ENCODE peak calls at places on chromosomes 11 and 22, in ten cellular contexts. One of them, this sample, is unnamed.

GRCh38 chr11:86062719-86063118 is 6.2 kb downstream of the PICALM start:
- DNase-seq in epithelial cell of esophagus: no peak
- DNase-seq in pancreas: no peak
- DNase-seq in foreskin fibroblast: no peak
- DNase-seq in Caco-2: no peak
- DNase-seq in iPS DF 6.9: no peak
- DNase-seq in IMR-90: no peak
- DNase-seq in activated CD8-positive, alpha-beta memory T cell treated with anti-CD3 and anti-CD28 coated beads for 48 hours: no peak
- DNase-seq in adrenal gland: no peak
- DNase-seq in stimulated activated CD4-positive, alpha-beta T cell treated with anti-CD3 and anti-CD28 coated beads, Interleukin-2, amount 100 ng/mL, for 24 hours: no peak
- DNase-seq in this sample: no peak

GRCh38 chr22:47444746-47445065 is 682.3 kb downstream of the TBC1D22A start:
- DNase-seq in epithelial cell of esophagus: no peak
- DNase-seq in pancreas: no peak
- DNase-seq in foreskin fibroblast: no peak
- DNase-seq in Caco-2: no peak
- DNase-seq in iPS DF 6.9: no peak
- DNase-seq in IMR-90: no peak
- DNase-seq in activated CD8-positive, alpha-beta memory T cell treated with anti-CD3 and anti-CD28 coated beads for 48 hours: no peak
- DNase-seq in adrenal gland: no peak
- DNase-seq in stimulated activated CD4-positive, alpha-beta T cell treated with anti-CD3 and anti-CD28 coated beads, Interleukin-2, amount 100 ng/mL, for 24 hours: no peak
- DNase-seq in this sample: no peak

GRCh38 chr22:40116496-40117200 is 61.1 kb upstream of the TNRC6B start:
- DNase-seq in epithelial cell of esophagus: no peak
- DNase-seq in pancreas: no peak
- DNase-seq in foreskin fibroblast: no peak
- DNase-seq in Caco-2: no peak
- DNase-seq in iPS DF 6.9: no peak
- DNase-seq in IMR-90: no peak
- DNase-seq in activated CD8-positive, alpha-beta memory T cell treated with anti-CD3 and anti-CD28 coated beads for 48 hours: no peak
- DNase-seq in adrenal gland: no peak
- DNase-seq in stimulated activated CD4-positive, alpha-beta T cell treated with anti-CD3 and anti-CD28 coated beads, Interleukin-2, amount 100 ng/mL, for 24 hours: no peak
- DNase-seq in this sample: no peak

GRCh38 chr11:8768625-8769333 is 86.2 kb downstream of the RPL27A start:
- DNase-seq in epithelial cell of esophagus: peak
- DNase-seq in pancreas: peak
- DNase-seq in foreskin fibroblast: peak
- DNase-seq in Caco-2: peak
- DNase-seq in iPS DF 6.9: no peak
- DNase-seq in IMR-90: peak
- DNase-seq in activated CD8-positive, alpha-beta memory T cell treated with anti-CD3 and anti-CD28 coated beads for 48 hours: no peak
- DNase-seq in adrenal gland: peak
- DNase-seq in stimulated activated CD4-positive, alpha-beta T cell treated with anti-CD3 and anti-CD28 coated beads, Interleukin-2, amount 100 ng/mL, for 24 hours: no peak
- DNase-seq in this sample: no peak

GRCh38 chr11:105881027-105881426 is 141.0 kb downstream of the MSANTD4 start:
- DNase-seq in epithelial cell of esophagus: no peak
- DNase-seq in pancreas: no peak
- DNase-seq in foreskin fibroblast: no peak
- DNase-seq in Caco-2: no peak
- DNase-seq in iPS DF 6.9: no peak
- DNase-seq in IMR-90: no peak
- DNase-seq in activated CD8-positive, alpha-beta memory T cell treated with anti-CD3 and anti-CD28 coated beads for 48 hours: no peak
- DNase-seq in adrenal gland: no peak
- DNase-seq in stimulated activated CD4-positive, alpha-beta T cell treated with anti-CD3 and anti-CD28 coated beads, Interleukin-2, amount 100 ng/mL, for 24 hours: no peak
- DNase-seq in this sample: no peak

GRCh38 chr22:36925388-36926290 is 12.2 kb downstream of the CSF2RB start:
- DNase-seq in epithelial cell of esophagus: no peak
- DNase-seq in pancreas: no peak
- DNase-seq in foreskin fibroblast: peak
- DNase-seq in Caco-2: no peak
- DNase-seq in iPS DF 6.9: no peak
- DNase-seq in IMR-90: peak
- DNase-seq in activated CD8-positive, alpha-beta memory T cell treated with anti-CD3 and anti-CD28 coated beads for 48 hours: no peak
- DNase-seq in adrenal gland: no peak
- DNase-seq in stimulated activated CD4-positive, alpha-beta T cell treated with anti-CD3 and anti-CD28 coated beads, Interleukin-2, amount 100 ng/mL, for 24 hours: no peak
- DNase-seq in this sample: no peak

GRCh38 chr11:119717839-119718534 is 11.0 kb downstream of the NECTIN1 start:
- DNase-seq in epithelial cell of esophagus: no peak
- DNase-seq in pancreas: no peak
- DNase-seq in foreskin fibroblast: no peak
- DNase-seq in Caco-2: no peak
- DNase-seq in iPS DF 6.9: no peak
- DNase-seq in IMR-90: no peak
- DNase-seq in activated CD8-positive, alpha-beta memory T cell treated with anti-CD3 and anti-CD28 coated beads for 48 hours: no peak
- DNase-seq in adrenal gland: no peak
- DNase-seq in stimulated activated CD4-positive, alpha-beta T cell treated with anti-CD3 and anti-CD28 coated beads, Interleukin-2, amount 100 ng/mL, for 24 hours: no peak
- DNase-seq in this sample: no peak

GRCh38 chr11:71283960-71284359 is 31.6 kb upstream of the SHANK2 start:
- DNase-seq in epithelial cell of esophagus: peak
- DNase-seq in pancreas: peak
- DNase-seq in foreskin fibroblast: no peak
- DNase-seq in Caco-2: peak
- DNase-seq in iPS DF 6.9: no peak
- DNase-seq in IMR-90: no peak
- DNase-seq in activated CD8-positive, alpha-beta memory T cell treated with anti-CD3 and anti-CD28 coated beads for 48 hours: no peak
- DNase-seq in adrenal gland: no peak
- DNase-seq in stimulated activated CD4-positive, alpha-beta T cell treated with anti-CD3 and anti-CD28 coated beads, Interleukin-2, amount 100 ng/mL, for 24 hours: no peak
- DNase-seq in this sample: no peak

GRCh38 chr11:112889446-112889845 is 71.8 kb upstream of the NCAM1 start:
- DNase-seq in epithelial cell of esophagus: no peak
- DNase-seq in pancreas: no peak
- DNase-seq in foreskin fibroblast: no peak
- DNase-seq in Caco-2: no peak
- DNase-seq in iPS DF 6.9: no peak
- DNase-seq in IMR-90: no peak
- DNase-seq in activated CD8-positive, alpha-beta memory T cell treated with anti-CD3 and anti-CD28 coated beads for 48 hours: no peak
- DNase-seq in adrenal gland: no peak
- DNase-seq in stimulated activated CD4-positive, alpha-beta T cell treated with anti-CD3 and anti-CD28 coated beads, Interleukin-2, amount 100 ng/mL, for 24 hours: no peak
- DNase-seq in this sample: no peak

GRCh38 chr11:60700689-60701508 is 1.5 kb downstream of the MS4A8 start:
- DNase-seq in epithelial cell of esophagus: peak
- DNase-seq in pancreas: peak
- DNase-seq in foreskin fibroblast: no peak
- DNase-seq in Caco-2: peak
- DNase-seq in iPS DF 6.9: peak
- DNase-seq in IMR-90: no peak
- DNase-seq in activated CD8-positive, alpha-beta memory T cell treated with anti-CD3 and anti-CD28 coated beads for 48 hours: no peak
- DNase-seq in adrenal gland: no peak
- DNase-seq in stimulated activated CD4-positive, alpha-beta T cell treated with anti-CD3 and anti-CD28 coated beads, Interleukin-2, amount 100 ng/mL, for 24 hours: no peak
- DNase-seq in this sample: no peak

GRCh38 chr11:104918113-104918824 is 20.0 kb upstream of the CASP12 start:
- DNase-seq in epithelial cell of esophagus: peak
- DNase-seq in pancreas: no peak
- DNase-seq in foreskin fibroblast: peak
- DNase-seq in Caco-2: no peak
- DNase-seq in iPS DF 6.9: no peak
- DNase-seq in IMR-90: peak
- DNase-seq in activated CD8-positive, alpha-beta memory T cell treated with anti-CD3 and anti-CD28 coated beads for 48 hours: no peak
- DNase-seq in adrenal gland: no peak
- DNase-seq in stimulated activated CD4-positive, alpha-beta T cell treated with anti-CD3 and anti-CD28 coated beads, Interleukin-2, amount 100 ng/mL, for 24 hours: no peak
- DNase-seq in this sample: no peak

GRCh38 chr11:126152586-126152985 is 58.9 kb downstream of the RPUSD4 start:
- DNase-seq in epithelial cell of esophagus: no peak
- DNase-seq in pancreas: no peak
- DNase-seq in foreskin fibroblast: no peak
- DNase-seq in Caco-2: no peak
- DNase-seq in iPS DF 6.9: no peak
- DNase-seq in IMR-90: no peak
- DNase-seq in activated CD8-positive, alpha-beta memory T cell treated with anti-CD3 and anti-CD28 coated beads for 48 hours: no peak
- DNase-seq in adrenal gland: no peak
- DNase-seq in stimulated activated CD4-positive, alpha-beta T cell treated with anti-CD3 and anti-CD28 coated beads, Interleukin-2, amount 100 ng/mL, for 24 hours: no peak
- DNase-seq in this sample: no peak

GRCh38 chr11:13486926-13487660 is 8.7 kb downstream of the PTH start:
- DNase-seq in epithelial cell of esophagus: peak
- DNase-seq in pancreas: peak
- DNase-seq in foreskin fibroblast: no peak
- DNase-seq in Caco-2: peak
- DNase-seq in iPS DF 6.9: no peak
- DNase-seq in IMR-90: no peak
- DNase-seq in activated CD8-positive, alpha-beta memory T cell treated with anti-CD3 and anti-CD28 coated beads for 48 hours: peak
- DNase-seq in adrenal gland: peak
- DNase-seq in stimulated activated CD4-positive, alpha-beta T cell treated with anti-CD3 and anti-CD28 coated beads, Interleukin-2, amount 100 ng/mL, for 24 hours: peak
- DNase-seq in this sample: no peak

GRCh38 chr11:12618743-12619540 is 55.3 kb upstream of the TEAD1 start:
- DNase-seq in epithelial cell of esophagus: no peak
- DNase-seq in pancreas: no peak
- DNase-seq in foreskin fibroblast: no peak
- DNase-seq in Caco-2: no peak
- DNase-seq in iPS DF 6.9: no peak
- DNase-seq in IMR-90: no peak
- DNase-seq in activated CD8-positive, alpha-beta memory T cell treated with anti-CD3 and anti-CD28 coated beads for 48 hours: no peak
- DNase-seq in adrenal gland: no peak
- DNase-seq in stimulated activated CD4-positive, alpha-beta T cell treated with anti-CD3 and anti-CD28 coated beads, Interleukin-2, amount 100 ng/mL, for 24 hours: no peak
- DNase-seq in this sample: no peak

GRCh38 chr11:11155962-11156815 is 196.9 kb downstream of the CSNK2A3 start:
- DNase-seq in epithelial cell of esophagus: no peak
- DNase-seq in pancreas: no peak
- DNase-seq in foreskin fibroblast: no peak
- DNase-seq in Caco-2: peak
- DNase-seq in iPS DF 6.9: peak
- DNase-seq in IMR-90: no peak
- DNase-seq in activated CD8-positive, alpha-beta memory T cell treated with anti-CD3 and anti-CD28 coated beads for 48 hours: no peak
- DNase-seq in adrenal gland: no peak
- DNase-seq in stimulated activated CD4-positive, alpha-beta T cell treated with anti-CD3 and anti-CD28 coated beads, Interleukin-2, amount 100 ng/mL, for 24 hours: peak
- DNase-seq in this sample: no peak

GRCh38 chr22:42332089-42332488 is 61.6 kb upstream of the TCF20 start:
- DNase-seq in epithelial cell of esophagus: no peak
- DNase-seq in pancreas: no peak
- DNase-seq in foreskin fibroblast: no peak
- DNase-seq in Caco-2: no peak
- DNase-seq in iPS DF 6.9: no peak
- DNase-seq in IMR-90: no peak
- DNase-seq in activated CD8-positive, alpha-beta memory T cell treated with anti-CD3 and anti-CD28 coated beads for 48 hours: no peak
- DNase-seq in adrenal gland: no peak
- DNase-seq in stimulated activated CD4-positive, alpha-beta T cell treated with anti-CD3 and anti-CD28 coated beads, Interleukin-2, amount 100 ng/mL, for 24 hours: no peak
- DNase-seq in this sample: no peak

GRCh38 chr22:36584666-36585065 is 55.7 kb upstream of the EIF3D start:
- DNase-seq in epithelial cell of esophagus: no peak
- DNase-seq in pancreas: no peak
- DNase-seq in foreskin fibroblast: no peak
- DNase-seq in Caco-2: no peak
- DNase-seq in iPS DF 6.9: no peak
- DNase-seq in IMR-90: no peak
- DNase-seq in activated CD8-positive, alpha-beta memory T cell treated with anti-CD3 and anti-CD28 coated beads for 48 hours: no peak
- DNase-seq in adrenal gland: no peak
- DNase-seq in stimulated activated CD4-positive, alpha-beta T cell treated with anti-CD3 and anti-CD28 coated beads, Interleukin-2, amount 100 ng/mL, for 24 hours: no peak
- DNase-seq in this sample: no peak

GRCh38 chr22:23397618-23398567 is 182.2 kb downstream of the IGLL1 start:
- DNase-seq in epithelial cell of esophagus: no peak
- DNase-seq in pancreas: no peak
- DNase-seq in foreskin fibroblast: no peak
- DNase-seq in Caco-2: no peak
- DNase-seq in iPS DF 6.9: no peak
- DNase-seq in IMR-90: no peak
- DNase-seq in activated CD8-positive, alpha-beta memory T cell treated with anti-CD3 and anti-CD28 coated beads for 48 hours: no peak
- DNase-seq in adrenal gland: no peak
- DNase-seq in stimulated activated CD4-positive, alpha-beta T cell treated with anti-CD3 and anti-CD28 coated beads, Interleukin-2, amount 100 ng/mL, for 24 hours: no peak
- DNase-seq in this sample: no peak

GRCh38 chr22:39188809-39189208 is 36.3 kb upstream of the CBX7 start:
- DNase-seq in epithelial cell of esophagus: no peak
- DNase-seq in pancreas: no peak
- DNase-seq in foreskin fibroblast: no peak
- DNase-seq in Caco-2: no peak
- DNase-seq in iPS DF 6.9: no peak
- DNase-seq in IMR-90: no peak
- DNase-seq in activated CD8-positive, alpha-beta memory T cell treated with anti-CD3 and anti-CD28 coated beads for 48 hours: no peak
- DNase-seq in adrenal gland: no peak
- DNase-seq in stimulated activated CD4-positive, alpha-beta T cell treated with anti-CD3 and anti-CD28 coated beads, Interleukin-2, amount 100 ng/mL, for 24 hours: no peak
- DNase-seq in this sample: no peak

GRCh38 chr11:81772161-81772560 is 961.5 kb downstream of the FAM181B start:
- DNase-seq in epithelial cell of esophagus: peak
- DNase-seq in pancreas: no peak
- DNase-seq in foreskin fibroblast: no peak
- DNase-seq in Caco-2: no peak
- DNase-seq in iPS DF 6.9: no peak
- DNase-seq in IMR-90: no peak
- DNase-seq in activated CD8-positive, alpha-beta memory T cell treated with anti-CD3 and anti-CD28 coated beads for 48 hours: no peak
- DNase-seq in adrenal gland: no peak
- DNase-seq in stimulated activated CD4-positive, alpha-beta T cell treated with anti-CD3 and anti-CD28 coated beads, Interleukin-2, amount 100 ng/mL, for 24 hours: no peak
- DNase-seq in this sample: no peak

GRCh38 chr11:61294717-61295595 is at the start of gene VWCE:
- DNase-seq in epithelial cell of esophagus: peak
- DNase-seq in pancreas: peak
- DNase-seq in foreskin fibroblast: peak
- DNase-seq in Caco-2: peak
- DNase-seq in iPS DF 6.9: no peak
- DNase-seq in IMR-90: peak
- DNase-seq in activated CD8-positive, alpha-beta memory T cell treated with anti-CD3 and anti-CD28 coated beads for 48 hours: peak
- DNase-seq in adrenal gland: peak
- DNase-seq in stimulated activated CD4-positive, alpha-beta T cell treated with anti-CD3 and anti-CD28 coated beads, Interleukin-2, amount 100 ng/mL, for 24 hours: peak
- DNase-seq in this sample: peak

GRCh38 chr11:118614511-118614910 is 7.1 kb downstream of the PHLDB1 start:
- DNase-seq in epithelial cell of esophagus: no peak
- DNase-seq in pancreas: no peak
- DNase-seq in foreskin fibroblast: no peak
- DNase-seq in Caco-2: peak
- DNase-seq in iPS DF 6.9: no peak
- DNase-seq in IMR-90: no peak
- DNase-seq in activated CD8-positive, alpha-beta memory T cell treated with anti-CD3 and anti-CD28 coated beads for 48 hours: no peak
- DNase-seq in adrenal gland: no peak
- DNase-seq in stimulated activated CD4-positive, alpha-beta T cell treated with anti-CD3 and anti-CD28 coated beads, Interleukin-2, amount 100 ng/mL, for 24 hours: no peak
- DNase-seq in this sample: no peak

GRCh38 chr11:2525166-2525861 is 80.5 kb downstream of the KCNQ1 start:
- DNase-seq in epithelial cell of esophagus: no peak
- DNase-seq in pancreas: peak
- DNase-seq in foreskin fibroblast: no peak
- DNase-seq in Caco-2: peak
- DNase-seq in iPS DF 6.9: no peak
- DNase-seq in IMR-90: no peak
- DNase-seq in activated CD8-positive, alpha-beta memory T cell treated with anti-CD3 and anti-CD28 coated beads for 48 hours: no peak
- DNase-seq in adrenal gland: peak
- DNase-seq in stimulated activated CD4-positive, alpha-beta T cell treated with anti-CD3 and anti-CD28 coated beads, Interleukin-2, amount 100 ng/mL, for 24 hours: no peak
- DNase-seq in this sample: no peak

GRCh38 chr11:123000721-123001120 is 19.1 kb upstream of the BSX start:
- DNase-seq in epithelial cell of esophagus: no peak
- DNase-seq in pancreas: no peak
- DNase-seq in foreskin fibroblast: no peak
- DNase-seq in Caco-2: no peak
- DNase-seq in iPS DF 6.9: no peak
- DNase-seq in IMR-90: no peak
- DNase-seq in activated CD8-positive, alpha-beta memory T cell treated with anti-CD3 and anti-CD28 coated beads for 48 hours: no peak
- DNase-seq in adrenal gland: no peak
- DNase-seq in stimulated activated CD4-positive, alpha-beta T cell treated with anti-CD3 and anti-CD28 coated beads, Interleukin-2, amount 100 ng/mL, for 24 hours: no peak
- DNase-seq in this sample: no peak

GRCh38 chr11:106418786-106419185 is 341.3 kb downstream of the AASDHPPT start:
- DNase-seq in epithelial cell of esophagus: no peak
- DNase-seq in pancreas: no peak
- DNase-seq in foreskin fibroblast: no peak
- DNase-seq in Caco-2: no peak
- DNase-seq in iPS DF 6.9: no peak
- DNase-seq in IMR-90: no peak
- DNase-seq in activated CD8-positive, alpha-beta memory T cell treated with anti-CD3 and anti-CD28 coated beads for 48 hours: no peak
- DNase-seq in adrenal gland: no peak
- DNase-seq in stimulated activated CD4-positive, alpha-beta T cell treated with anti-CD3 and anti-CD28 coated beads, Interleukin-2, amount 100 ng/mL, for 24 hours: no peak
- DNase-seq in this sample: no peak

GRCh38 chr11:11408436-11409221 is 55.6 kb upstream of the CSNK2A3 start:
- DNase-seq in epithelial cell of esophagus: no peak
- DNase-seq in pancreas: no peak
- DNase-seq in foreskin fibroblast: no peak
- DNase-seq in Caco-2: no peak
- DNase-seq in iPS DF 6.9: no peak
- DNase-seq in IMR-90: no peak
- DNase-seq in activated CD8-positive, alpha-beta memory T cell treated with anti-CD3 and anti-CD28 coated beads for 48 hours: no peak
- DNase-seq in adrenal gland: no peak
- DNase-seq in stimulated activated CD4-positive, alpha-beta T cell treated with anti-CD3 and anti-CD28 coated beads, Interleukin-2, amount 100 ng/mL, for 24 hours: no peak
- DNase-seq in this sample: no peak

GRCh38 chr22:26134654-26135330 is 34.5 kb upstream of the SEZ6L start:
- DNase-seq in epithelial cell of esophagus: no peak
- DNase-seq in pancreas: no peak
- DNase-seq in foreskin fibroblast: no peak
- DNase-seq in Caco-2: no peak
- DNase-seq in iPS DF 6.9: peak
- DNase-seq in IMR-90: no peak
- DNase-seq in activated CD8-positive, alpha-beta memory T cell treated with anti-CD3 and anti-CD28 coated beads for 48 hours: no peak
- DNase-seq in adrenal gland: no peak
- DNase-seq in stimulated activated CD4-positive, alpha-beta T cell treated with anti-CD3 and anti-CD28 coated beads, Interleukin-2, amount 100 ng/mL, for 24 hours: no peak
- DNase-seq in this sample: no peak

GRCh38 chr22:20192293-20192971 is 41.6 kb upstream of the CCDC188 start:
- DNase-seq in epithelial cell of esophagus: no peak
- DNase-seq in pancreas: no peak
- DNase-seq in foreskin fibroblast: no peak
- DNase-seq in Caco-2: no peak
- DNase-seq in iPS DF 6.9: no peak
- DNase-seq in IMR-90: no peak
- DNase-seq in activated CD8-positive, alpha-beta memory T cell treated with anti-CD3 and anti-CD28 coated beads for 48 hours: no peak
- DNase-seq in adrenal gland: no peak
- DNase-seq in stimulated activated CD4-positive, alpha-beta T cell treated with anti-CD3 and anti-CD28 coated beads, Interleukin-2, amount 100 ng/mL, for 24 hours: no peak
- DNase-seq in this sample: no peak

This sample was measured in HL-60.